ENCODE peak calls at places on chromosomes 3 and 15, in ten cellular contexts. One of them, this sample, is unnamed.

GRCh38 chr15:65400760-65401606 is 21.8 kb downstream of the IGDCC4 start:
- DNase-seq in AG04449: no peak
- DNase-seq in astrocyte: peak; percentile 49
- DNase-seq in BE2C: peak; percentile 86
- DNase-seq in cardiac muscle cell: peak; percentile 83
- DNase-seq in colonic mucosa: peak; percentile 66
- DNase-seq in GM12865: peak; percentile 63
- DNase-seq in upper lobe of right lung: peak; percentile 77
- DNase-seq in fibroblast of pulmonary artery: peak; percentile 72
- DNase-seq in cardiac fibroblast: peak; percentile 77
- DNase-seq in this sample: peak; percentile 97

GRCh38 chr3:36796896-36797295 is 32.5 kb upstream of the DCLK3 start:
- DNase-seq in AG04449: peak; percentile 12
- DNase-seq in astrocyte: peak; percentile 52
- DNase-seq in BE2C: no peak
- DNase-seq in cardiac muscle cell: no peak
- DNase-seq in colonic mucosa: no peak
- DNase-seq in GM12865: no peak
- DNase-seq in upper lobe of right lung: no peak
- DNase-seq in fibroblast of pulmonary artery: peak; percentile 50
- DNase-seq in cardiac fibroblast: peak; percentile 9
- DNase-seq in this sample: no peak

GRCh38 chr15:68816795-68817303 is 3.8 kb downstream of the ANP32A start:
- DNase-seq in AG04449: no peak
- DNase-seq in astrocyte: no peak
- DNase-seq in BE2C: no peak
- DNase-seq in cardiac muscle cell: peak; percentile 41
- DNase-seq in colonic mucosa: peak; percentile 60
- DNase-seq in GM12865: peak; percentile 41
- DNase-seq in upper lobe of right lung: no peak
- DNase-seq in fibroblast of pulmonary artery: peak; percentile 15
- DNase-seq in cardiac fibroblast: peak; percentile 60
- DNase-seq in this sample: no peak

GRCh38 chr3:194598771-194599557 is 34.3 kb downstream of the TMEM44 start:
- DNase-seq in AG04449: peak; percentile 91
- DNase-seq in astrocyte: peak; percentile 100
- DNase-seq in BE2C: peak; percentile 56
- DNase-seq in cardiac muscle cell: no peak
- DNase-seq in colonic mucosa: no peak
- DNase-seq in GM12865: no peak
- DNase-seq in upper lobe of right lung: no peak
- DNase-seq in fibroblast of pulmonary artery: peak; percentile 99
- DNase-seq in cardiac fibroblast: peak; percentile 84
- DNase-seq in this sample: no peak

GRCh38 chr15:51100785-51101489 is 6.2 kb upstream of the TNFAIP8L3 start:
- DNase-seq in AG04449: no peak
- DNase-seq in astrocyte: no peak
- DNase-seq in BE2C: no peak
- DNase-seq in cardiac muscle cell: no peak
- DNase-seq in colonic mucosa: no peak
- DNase-seq in GM12865: no peak
- DNase-seq in upper lobe of right lung: no peak
- DNase-seq in fibroblast of pulmonary artery: no peak
- DNase-seq in cardiac fibroblast: no peak
- DNase-seq in this sample: peak; percentile 66

GRCh38 chr3:174162550-174162949 is 696.6 kb upstream of the NAALADL2 start:
- DNase-seq in AG04449: no peak
- DNase-seq in astrocyte: no peak
- DNase-seq in BE2C: no peak
- DNase-seq in cardiac muscle cell: no peak
- DNase-seq in colonic mucosa: no peak
- DNase-seq in GM12865: no peak
- DNase-seq in upper lobe of right lung: no peak
- DNase-seq in fibroblast of pulmonary artery: no peak
- DNase-seq in cardiac fibroblast: no peak
- DNase-seq in this sample: no peak

GRCh38 chr3:155766206-155766605 is 21.3 kb upstream of the PLCH1 start:
- DNase-seq in AG04449: no peak
- DNase-seq in astrocyte: peak; percentile 27
- DNase-seq in BE2C: no peak
- DNase-seq in cardiac muscle cell: no peak
- DNase-seq in colonic mucosa: no peak
- DNase-seq in GM12865: no peak
- DNase-seq in upper lobe of right lung: no peak
- DNase-seq in fibroblast of pulmonary artery: peak; percentile 30
- DNase-seq in cardiac fibroblast: no peak
- DNase-seq in this sample: no peak

GRCh38 chr3:14194865-14195264 is 16.2 kb downstream of the LSM3 start:
- DNase-seq in AG04449: no peak
- DNase-seq in astrocyte: no peak
- DNase-seq in BE2C: no peak
- DNase-seq in cardiac muscle cell: no peak
- DNase-seq in colonic mucosa: no peak
- DNase-seq in GM12865: no peak
- DNase-seq in upper lobe of right lung: no peak
- DNase-seq in fibroblast of pulmonary artery: no peak
- DNase-seq in cardiac fibroblast: no peak
- DNase-seq in this sample: no peak

GRCh38 chr3:115990669-115991068 is 367.4 kb downstream of the GAP43 start:
- DNase-seq in AG04449: no peak
- DNase-seq in astrocyte: no peak
- DNase-seq in BE2C: no peak
- DNase-seq in cardiac muscle cell: no peak
- DNase-seq in colonic mucosa: no peak
- DNase-seq in GM12865: no peak
- DNase-seq in upper lobe of right lung: no peak
- DNase-seq in fibroblast of pulmonary artery: no peak
- DNase-seq in cardiac fibroblast: no peak
- DNase-seq in this sample: no peak

GRCh38 chr15:26771917-26772587 is 814 bp downstream of the GABRB3 start:
- DNase-seq in AG04449: no peak
- DNase-seq in astrocyte: peak; percentile 2
- DNase-seq in BE2C: peak; percentile 63
- DNase-seq in cardiac muscle cell: no peak
- DNase-seq in colonic mucosa: no peak
- DNase-seq in GM12865: no peak
- DNase-seq in upper lobe of right lung: no peak
- DNase-seq in fibroblast of pulmonary artery: peak; percentile 3
- DNase-seq in cardiac fibroblast: no peak
- DNase-seq in this sample: no peak

GRCh38 chr3:129794319-129795201 is 99.0 kb downstream of the TMCC1 start:
- DNase-seq in AG04449: no peak
- DNase-seq in astrocyte: peak; percentile 73
- DNase-seq in BE2C: peak; percentile 42
- DNase-seq in cardiac muscle cell: peak; percentile 49
- DNase-seq in colonic mucosa: peak; percentile 74
- DNase-seq in GM12865: peak; percentile 21
- DNase-seq in upper lobe of right lung: peak; percentile 88
- DNase-seq in fibroblast of pulmonary artery: peak; percentile 59
- DNase-seq in cardiac fibroblast: peak; percentile 61
- DNase-seq in this sample: peak; percentile 92

GRCh38 chr3:17039579-17039978 is 154.8 kb downstream of the PLCL2 start:
- DNase-seq in AG04449: peak; percentile 68
- DNase-seq in astrocyte: peak; percentile 96
- DNase-seq in BE2C: no peak
- DNase-seq in cardiac muscle cell: no peak
- DNase-seq in colonic mucosa: no peak
- DNase-seq in GM12865: no peak
- DNase-seq in upper lobe of right lung: no peak
- DNase-seq in fibroblast of pulmonary artery: peak; percentile 97
- DNase-seq in cardiac fibroblast: peak; percentile 90
- DNase-seq in this sample: no peak

GRCh38 chr3:15399970-15400369 is 27.4 kb downstream of the METTL6 start:
- DNase-seq in AG04449: no peak
- DNase-seq in astrocyte: no peak
- DNase-seq in BE2C: no peak
- DNase-seq in cardiac muscle cell: no peak
- DNase-seq in colonic mucosa: no peak
- DNase-seq in GM12865: no peak
- DNase-seq in upper lobe of right lung: no peak
- DNase-seq in fibroblast of pulmonary artery: no peak
- DNase-seq in cardiac fibroblast: no peak
- DNase-seq in this sample: no peak

GRCh38 chr3:69762790-69763229 is 23.5 kb downstream of the MITF start:
- DNase-seq in AG04449: no peak
- DNase-seq in astrocyte: no peak
- DNase-seq in BE2C: no peak
- DNase-seq in cardiac muscle cell: no peak
- DNase-seq in colonic mucosa: no peak
- DNase-seq in GM12865: no peak
- DNase-seq in upper lobe of right lung: no peak
- DNase-seq in fibroblast of pulmonary artery: no peak
- DNase-seq in cardiac fibroblast: no peak
- DNase-seq in this sample: no peak

GRCh38 chr3:167750273-167750971 is 14.9 kb downstream of the SERPINI1 start:
- DNase-seq in AG04449: no peak
- DNase-seq in astrocyte: no peak
- DNase-seq in BE2C: no peak
- DNase-seq in cardiac muscle cell: no peak
- DNase-seq in colonic mucosa: no peak
- DNase-seq in GM12865: peak; percentile 71
- DNase-seq in upper lobe of right lung: no peak
- DNase-seq in fibroblast of pulmonary artery: no peak
- DNase-seq in cardiac fibroblast: no peak
- DNase-seq in this sample: no peak

GRCh38 chr3:70832035-70832795 is 519.8 kb upstream of the MDFIC2 start:
- DNase-seq in AG04449: peak; percentile 83
- DNase-seq in astrocyte: peak; percentile 92
- DNase-seq in BE2C: no peak
- DNase-seq in cardiac muscle cell: no peak
- DNase-seq in colonic mucosa: no peak
- DNase-seq in GM12865: no peak
- DNase-seq in upper lobe of right lung: no peak
- DNase-seq in fibroblast of pulmonary artery: peak; percentile 89
- DNase-seq in cardiac fibroblast: peak; percentile 91
- DNase-seq in this sample: no peak

GRCh38 chr15:57198654-57199241 is 177.6 kb upstream of the CGNL1 start:
- DNase-seq in AG04449: no peak
- DNase-seq in astrocyte: peak; percentile 52
- DNase-seq in BE2C: peak; percentile 51
- DNase-seq in cardiac muscle cell: peak; percentile 81
- DNase-seq in colonic mucosa: peak; percentile 52
- DNase-seq in GM12865: no peak
- DNase-seq in upper lobe of right lung: no peak
- DNase-seq in fibroblast of pulmonary artery: no peak
- DNase-seq in cardiac fibroblast: peak; percentile 35
- DNase-seq in this sample: peak; percentile 76

GRCh38 chr3:32816439-32817194 is 1.2 kb upstream of the TRIM71 start:
- DNase-seq in AG04449: no peak
- DNase-seq in astrocyte: no peak
- DNase-seq in BE2C: peak; percentile 20
- DNase-seq in cardiac muscle cell: peak; percentile 82
- DNase-seq in colonic mucosa: no peak
- DNase-seq in GM12865: no peak
- DNase-seq in upper lobe of right lung: peak; percentile 78
- DNase-seq in fibroblast of pulmonary artery: peak; percentile 10
- DNase-seq in cardiac fibroblast: no peak
- DNase-seq in this sample: peak; percentile 96
- TF ChIP-seq CTCF in AG04449: no peak
- TF ChIP-seq CTCF in astrocyte: no peak
- TF ChIP-seq CTCF in BE2C: no peak
- TF ChIP-seq CTCF in cardiac muscle cell: no peak
- TF ChIP-seq CTCF in colonic mucosa: no peak
- TF ChIP-seq CTCF in GM12865: no peak
- TF ChIP-seq CTCF in upper lobe of right lung: no peak
- TF ChIP-seq CTCF in fibroblast of pulmonary artery: no peak
- TF ChIP-seq CTCF in cardiac fibroblast: no peak
- TF ChIP-seq CTCF in this sample: no peak

GRCh38 chr3:50502225-50502583 is 1.2 kb downstream of the CACNA2D2 start:
- DNase-seq in AG04449: no peak
- DNase-seq in astrocyte: no peak
- DNase-seq in BE2C: no peak
- DNase-seq in cardiac muscle cell: no peak
- DNase-seq in colonic mucosa: no peak
- DNase-seq in GM12865: no peak
- DNase-seq in upper lobe of right lung: no peak
- DNase-seq in fibroblast of pulmonary artery: no peak
- DNase-seq in cardiac fibroblast: no peak
- DNase-seq in this sample: no peak
- H3K4me3 ChIP-seq in AG04449: no peak overlapping the region
- H3K4me3 ChIP-seq in astrocyte: no peak overlapping the region
- H3K4me3 ChIP-seq in BE2C: peak overlapping the region; percentile 68
- H3K4me3 ChIP-seq in cardiac muscle cell: peak overlapping the region; percentile 90
- H3K4me3 ChIP-seq in colonic mucosa: peak overlapping the region; percentile 38
- H3K4me3 ChIP-seq in GM12865: no peak overlapping the region
- H3K4me3 ChIP-seq in upper lobe of right lung: peak overlapping the region; percentile 58
- H3K4me3 ChIP-seq in fibroblast of pulmonary artery: no peak overlapping the region
- H3K4me3 ChIP-seq in cardiac fibroblast: no peak overlapping the region
- H3K4me3 ChIP-seq in this sample: peak overlapping the region; percentile 72

GRCh38 chr3:53045107-53045783 is 628 bp downstream of the SFMBT1 start:
- DNase-seq in AG04449: no peak
- DNase-seq in astrocyte: no peak
- DNase-seq in BE2C: peak; percentile 47
- DNase-seq in cardiac muscle cell: peak; percentile 75
- DNase-seq in colonic mucosa: peak; percentile 48
- DNase-seq in GM12865: peak; percentile 83
- DNase-seq in upper lobe of right lung: peak; percentile 83
- DNase-seq in fibroblast of pulmonary artery: peak; percentile 44
- DNase-seq in cardiac fibroblast: peak; percentile 51
- DNase-seq in this sample: no peak

GRCh38 chr3:53045784-53046170 is at the start of gene SFMBT1:
- DNase-seq in AG04449: no peak
- DNase-seq in astrocyte: no peak
- DNase-seq in BE2C: peak; percentile 61
- DNase-seq in cardiac muscle cell: peak; percentile 76
- DNase-seq in colonic mucosa: peak; percentile 69
- DNase-seq in GM12865: peak; percentile 89
- DNase-seq in upper lobe of right lung: peak; percentile 90
- DNase-seq in fibroblast of pulmonary artery: peak; percentile 52
- DNase-seq in cardiac fibroblast: peak; percentile 71
- DNase-seq in this sample: peak; percentile 81

GRCh38 chr3:53043738-53044137 is 2.1 kb downstream of the SFMBT1 start:
- DNase-seq in AG04449: no peak
- DNase-seq in astrocyte: no peak
- DNase-seq in BE2C: no peak
- DNase-seq in cardiac muscle cell: no peak
- DNase-seq in colonic mucosa: no peak
- DNase-seq in GM12865: no peak
- DNase-seq in upper lobe of right lung: no peak
- DNase-seq in fibroblast of pulmonary artery: no peak
- DNase-seq in cardiac fibroblast: no peak
- DNase-seq in this sample: no peak

GRCh38 chr3:53044371-53045106 is 1.3 kb downstream of the SFMBT1 start:
- DNase-seq in AG04449: no peak
- DNase-seq in astrocyte: peak; percentile 36
- DNase-seq in BE2C: no peak
- DNase-seq in cardiac muscle cell: no peak
- DNase-seq in colonic mucosa: peak; percentile 51
- DNase-seq in GM12865: peak; percentile 52
- DNase-seq in upper lobe of right lung: peak; percentile 72
- DNase-seq in fibroblast of pulmonary artery: peak; percentile 42
- DNase-seq in cardiac fibroblast: peak; percentile 43
- DNase-seq in this sample: peak; percentile 76

GRCh38 chr3:53046171-53047170 is 598 bp upstream of the SFMBT1 start:
- DNase-seq in AG04449: no peak
- DNase-seq in astrocyte: no peak
- DNase-seq in BE2C: peak; percentile 24
- DNase-seq in cardiac muscle cell: peak; percentile 31
- DNase-seq in colonic mucosa: peak; percentile 69
- DNase-seq in GM12865: peak; percentile 84
- DNase-seq in upper lobe of right lung: peak; percentile 81
- DNase-seq in fibroblast of pulmonary artery: peak; percentile 18
- DNase-seq in cardiac fibroblast: peak; percentile 31
- DNase-seq in this sample: peak; percentile 92
- TF ChIP-seq CTCF in AG04449: peak; percentile 50
- TF ChIP-seq CTCF in astrocyte: no peak
- TF ChIP-seq CTCF in BE2C: no peak
- TF ChIP-seq CTCF in cardiac muscle cell: peak; percentile 43
- TF ChIP-seq CTCF in colonic mucosa: no peak
- TF ChIP-seq CTCF in GM12865: peak; percentile 56
- TF ChIP-seq CTCF in upper lobe of right lung: peak; percentile 49
- TF ChIP-seq CTCF in fibroblast of pulmonary artery: peak; percentile 23
- TF ChIP-seq CTCF in cardiac fibroblast: no peak
- TF ChIP-seq CTCF in this sample: peak; percentile 75

GRCh38 chr15:40334941-40335795 is 5.6 kb downstream of the CCDC9B start:
- DNase-seq in AG04449: no peak
- DNase-seq in astrocyte: no peak
- DNase-seq in BE2C: peak; percentile 47
- DNase-seq in cardiac muscle cell: no peak
- DNase-seq in colonic mucosa: peak; percentile 30
- DNase-seq in GM12865: no peak
- DNase-seq in upper lobe of right lung: peak; percentile 86
- DNase-seq in fibroblast of pulmonary artery: no peak
- DNase-seq in cardiac fibroblast: no peak
- DNase-seq in this sample: no peak
- H3K4me3 ChIP-seq in AG04449: no peak overlapping the region
- H3K4me3 ChIP-seq in astrocyte: no peak overlapping the region
- H3K4me3 ChIP-seq in BE2C: no peak overlapping the region
- H3K4me3 ChIP-seq in cardiac muscle cell: no peak overlapping the region
- H3K4me3 ChIP-seq in colonic mucosa: no peak overlapping the region
- H3K4me3 ChIP-seq in GM12865: no peak overlapping the region
- H3K4me3 ChIP-seq in upper lobe of right lung: no peak overlapping the region
- H3K4me3 ChIP-seq in fibroblast of pulmonary artery: no peak overlapping the region
- H3K4me3 ChIP-seq in cardiac fibroblast: no peak overlapping the region
- H3K4me3 ChIP-seq in this sample: no peak overlapping the region

This sample was measured in endodermal cell.